ENCODE peak calls at places on chromosomes 16 and 17, in ten cellular contexts. One of them, this sample, is unnamed.

GRCh38 chr17:50076591-50077235 is 18.4 kb upstream of the PDK2 start:
- DNase-seq in Caki2: no peak
- DNase-seq in activated T-cell treated with anti-CD3 and anti-CD28 coated beads for 48 hours: no peak
- DNase-seq in stimulated activated CD4-positive, alpha-beta T cell treated with anti-CD3 and anti-CD28 coated beads, Interleukin-4, amount 100 ng/mL, for 24 hours: no peak
- DNase-seq in NCI-H345: no peak
- DNase-seq in cardiac muscle cell: peak
- DNase-seq in transverse colon: no peak
- DNase-seq in NCI-H2081: no peak
- DNase-seq in Kasumi-1: no peak
- DNase-seq in activated CD4-positive, alpha-beta T cell treated with anti-CD3 and anti-CD28 coated beads for 4 hours: no peak
- DNase-seq in this sample: no peak

GRCh38 chr16:12046651-12047050 is 70.1 kb downstream of the SNX29 start:
- DNase-seq in transverse colon: no peak
- DNase-seq in Kasumi-1: no peak
- DNase-seq in stimulated activated CD4-positive, alpha-beta T cell treated with anti-CD3 and anti-CD28 coated beads, Interleukin-4, amount 100 ng/mL, for 24 hours: no peak
- DNase-seq in NCI-H345: no peak
- DNase-seq in NCI-H2081: no peak
- DNase-seq in activated T-cell treated with anti-CD3 and anti-CD28 coated beads for 48 hours: no peak
- DNase-seq in cardiac muscle cell: no peak
- DNase-seq in Caki2: no peak
- DNase-seq in activated CD4-positive, alpha-beta T cell treated with anti-CD3 and anti-CD28 coated beads for 4 hours: no peak
- DNase-seq in this sample: no peak

GRCh38 chr16:76943936-76944335 is 247.1 kb upstream of the MON1B start:
- DNase-seq in cardiac muscle cell: no peak
- DNase-seq in activated T-cell treated with anti-CD3 and anti-CD28 coated beads for 48 hours: no peak
- DNase-seq in activated CD4-positive, alpha-beta T cell treated with anti-CD3 and anti-CD28 coated beads for 4 hours: no peak
- DNase-seq in transverse colon: no peak
- DNase-seq in stimulated activated CD4-positive, alpha-beta T cell treated with anti-CD3 and anti-CD28 coated beads, Interleukin-4, amount 100 ng/mL, for 24 hours: no peak
- DNase-seq in Kasumi-1: no peak
- DNase-seq in NCI-H345: no peak
- DNase-seq in Caki2: no peak
- DNase-seq in NCI-H2081: peak
- DNase-seq in this sample: no peak

GRCh38 chr17:41521574-41522261 is 3.0 kb upstream of the KRT15 start:
- DNase-seq in cardiac muscle cell: no peak
- DNase-seq in stimulated activated CD4-positive, alpha-beta T cell treated with anti-CD3 and anti-CD28 coated beads, Interleukin-4, amount 100 ng/mL, for 24 hours: no peak
- DNase-seq in Kasumi-1: no peak
- DNase-seq in activated T-cell treated with anti-CD3 and anti-CD28 coated beads for 48 hours: no peak
- DNase-seq in activated CD4-positive, alpha-beta T cell treated with anti-CD3 and anti-CD28 coated beads for 4 hours: no peak
- DNase-seq in NCI-H345: no peak
- DNase-seq in Caki2: peak
- DNase-seq in NCI-H2081: peak
- DNase-seq in transverse colon: peak
- DNase-seq in this sample: peak

GRCh38 chr16:63323055-63323454 is 1286.8 kb upstream of the CDH8 start:
- DNase-seq in Kasumi-1: no peak
- DNase-seq in NCI-H2081: no peak
- DNase-seq in activated CD4-positive, alpha-beta T cell treated with anti-CD3 and anti-CD28 coated beads for 4 hours: no peak
- DNase-seq in Caki2: no peak
- DNase-seq in stimulated activated CD4-positive, alpha-beta T cell treated with anti-CD3 and anti-CD28 coated beads, Interleukin-4, amount 100 ng/mL, for 24 hours: no peak
- DNase-seq in NCI-H345: no peak
- DNase-seq in cardiac muscle cell: no peak
- DNase-seq in transverse colon: no peak
- DNase-seq in activated T-cell treated with anti-CD3 and anti-CD28 coated beads for 48 hours: no peak
- DNase-seq in this sample: no peak

GRCh38 chr17:33964344-33964979 is 290.6 kb upstream of the CCL2 start:
- DNase-seq in activated T-cell treated with anti-CD3 and anti-CD28 coated beads for 48 hours: no peak
- DNase-seq in NCI-H2081: no peak
- DNase-seq in Kasumi-1: no peak
- DNase-seq in transverse colon: peak
- DNase-seq in activated CD4-positive, alpha-beta T cell treated with anti-CD3 and anti-CD28 coated beads for 4 hours: no peak
- DNase-seq in cardiac muscle cell: no peak
- DNase-seq in NCI-H345: peak
- DNase-seq in stimulated activated CD4-positive, alpha-beta T cell treated with anti-CD3 and anti-CD28 coated beads, Interleukin-4, amount 100 ng/mL, for 24 hours: no peak
- DNase-seq in Caki2: no peak
- DNase-seq in this sample: peak

GRCh38 chr16:14284930-14285541 is 213.9 kb downstream of the MRTFB start:
- DNase-seq in activated CD4-positive, alpha-beta T cell treated with anti-CD3 and anti-CD28 coated beads for 4 hours: no peak
- DNase-seq in cardiac muscle cell: peak
- DNase-seq in Kasumi-1: peak
- DNase-seq in activated T-cell treated with anti-CD3 and anti-CD28 coated beads for 48 hours: no peak
- DNase-seq in transverse colon: peak
- DNase-seq in NCI-H345: peak
- DNase-seq in Caki2: no peak
- DNase-seq in stimulated activated CD4-positive, alpha-beta T cell treated with anti-CD3 and anti-CD28 coated beads, Interleukin-4, amount 100 ng/mL, for 24 hours: no peak
- DNase-seq in NCI-H2081: peak
- DNase-seq in this sample: peak

GRCh38 chr16:78902291-78902690 is 698.2 kb downstream of the MAF start:
- DNase-seq in activated CD4-positive, alpha-beta T cell treated with anti-CD3 and anti-CD28 coated beads for 4 hours: no peak
- DNase-seq in NCI-H345: no peak
- DNase-seq in Caki2: no peak
- DNase-seq in Kasumi-1: no peak
- DNase-seq in stimulated activated CD4-positive, alpha-beta T cell treated with anti-CD3 and anti-CD28 coated beads, Interleukin-4, amount 100 ng/mL, for 24 hours: no peak
- DNase-seq in activated T-cell treated with anti-CD3 and anti-CD28 coated beads for 48 hours: no peak
- DNase-seq in transverse colon: no peak
- DNase-seq in NCI-H2081: no peak
- DNase-seq in cardiac muscle cell: no peak
- DNase-seq in this sample: no peak

GRCh38 chr17:35152741-35153140 is 5.1 kb downstream of the UNC45B start:
- DNase-seq in cardiac muscle cell: no peak
- DNase-seq in activated CD4-positive, alpha-beta T cell treated with anti-CD3 and anti-CD28 coated beads for 4 hours: no peak
- DNase-seq in Kasumi-1: no peak
- DNase-seq in NCI-H345: no peak
- DNase-seq in transverse colon: no peak
- DNase-seq in activated T-cell treated with anti-CD3 and anti-CD28 coated beads for 48 hours: no peak
- DNase-seq in stimulated activated CD4-positive, alpha-beta T cell treated with anti-CD3 and anti-CD28 coated beads, Interleukin-4, amount 100 ng/mL, for 24 hours: no peak
- DNase-seq in Caki2: no peak
- DNase-seq in NCI-H2081: no peak
- DNase-seq in this sample: no peak

GRCh38 chr17:62626719-62627218 is 701 bp upstream of the MRC2 start:
- DNase-seq in Caki2: no peak
- DNase-seq in activated CD4-positive, alpha-beta T cell treated with anti-CD3 and anti-CD28 coated beads for 4 hours: no peak
- DNase-seq in stimulated activated CD4-positive, alpha-beta T cell treated with anti-CD3 and anti-CD28 coated beads, Interleukin-4, amount 100 ng/mL, for 24 hours: no peak
- DNase-seq in activated T-cell treated with anti-CD3 and anti-CD28 coated beads for 48 hours: no peak
- DNase-seq in cardiac muscle cell: peak
- DNase-seq in NCI-H2081: no peak
- DNase-seq in Kasumi-1: peak
- DNase-seq in transverse colon: no peak
- DNase-seq in NCI-H345: no peak
- DNase-seq in this sample: peak

GRCh38 chr17:31787857-31788570 is 71.0 kb downstream of the COPRS start:
- DNase-seq in activated CD4-positive, alpha-beta T cell treated with anti-CD3 and anti-CD28 coated beads for 4 hours: no peak
- DNase-seq in NCI-H2081: no peak
- DNase-seq in cardiac muscle cell: peak
- DNase-seq in stimulated activated CD4-positive, alpha-beta T cell treated with anti-CD3 and anti-CD28 coated beads, Interleukin-4, amount 100 ng/mL, for 24 hours: no peak
- DNase-seq in Caki2: no peak
- DNase-seq in Kasumi-1: no peak
- DNase-seq in activated T-cell treated with anti-CD3 and anti-CD28 coated beads for 48 hours: no peak
- DNase-seq in transverse colon: peak
- DNase-seq in NCI-H345: no peak
- DNase-seq in this sample: no peak